ENCODE peak calls at places on chromosomes 1 and 21, in seven cellular contexts. J is left ventricle myocardium inferior, R is HepG2, S is IMR-90, V is thoracic aorta, W is WERI-Rb-1, O is neural progenitor cell. P is an unnamed sample.

GRCh38 chr1:80779278-80779677 is 1021.5 kb upstream of the ADGRL2 start:
- DNase-seq in J (no peak), R (no peak), S (no peak), V (no peak), W (peak; percentile 12), O (peak; percentile 4), P (no peak)

GRCh38 chr21:20016431-20017005 is 981.7 kb upstream of the NCAM2 start:
- DNase-seq in J (no peak), R (no peak), S (no peak), V (no peak), W (no peak), O (peak; percentile 11), P (no peak)

GRCh38 chr21:35984654-35985366 is 75.5 kb downstream of the SETD4 start:
- DNase-seq in J (no peak), R (peak; percentile 58), S (no peak), V (no peak), W (no peak), O (no peak), P (no peak)

GRCh38 chr1:87799451-87799850 is 470.8 kb downstream of the LMO4 start:
- DNase-seq in J (no peak), R (no peak), S (peak; percentile 52), V (no peak), W (no peak), O (no peak), P (no peak)

GRCh38 chr1:93619507-93620168 is 62.0 kb downstream of the BCAR3 start:
- DNase-seq in J (no peak), R (no peak), S (no peak), V (no peak), W (no peak), O (no peak), P (no peak)

GRCh38 chr1:47563206-47563605 is 125.4 kb downstream of the FOXD2 start:
- DNase-seq in J (no peak), R (no peak), S (no peak), V (no peak), W (no peak), O (no peak), P (no peak)

GRCh38 chr1:26999440-26999987 is 6.0 kb downstream of the TRNP1 start:
- DNase-seq in J (peak; percentile 78), R (peak; percentile 77), S (peak; percentile 98), V (peak; percentile 77), W (no peak), O (peak; percentile 85), P (no peak)

GRCh38 chr1:64363116-64363515 is 106.8 kb upstream of the CACHD1 start:
- DNase-seq in J (no peak), R (no peak), S (no peak), V (no peak), W (peak; percentile 73), O (no peak), P (no peak)

GRCh38 chr1:53350853-53351767 is 23.2 kb upstream of the LRP8 start:
- DNase-seq in J (no peak), R (no peak), S (no peak), V (no peak), W (no peak), O (no peak), P (no peak)

GRCh38 chr21:41369105-41369914 is 7.5 kb downstream of the MX2 start:
- DNase-seq in J (peak; percentile 49), R (peak; percentile 40), S (no peak), V (no peak), W (peak; percentile 81), O (peak; percentile 82), P (peak; percentile 14)

GRCh38 chr1:110783292-110783918 is 89.5 kb upstream of the CD53 start:
- DNase-seq in J (no peak), R (peak; percentile 47), S (peak; percentile 50), V (no peak), W (peak; percentile 40), O (peak; percentile 67), P (peak; percentile 58)

GRCh38 chr1:65176071-65176470 is 28.1 kb downstream of the AK4 start:
- DNase-seq in J (no peak), R (no peak), S (no peak), V (no peak), W (no peak), O (no peak), P (no peak)

GRCh38 chr1:172449012-172449584 is 5.2 kb upstream of the PIGC start:
- DNase-seq in J (no peak), R (peak; percentile 92), S (no peak), V (no peak), W (no peak), O (no peak), P (no peak)

GRCh38 chr1:10904396-10905358 is 107.8 kb upstream of the TARDBP start:
- DNase-seq in J (no peak), R (no peak), S (no peak), V (no peak), W (no peak), O (no peak), P (peak; percentile 66)

GRCh38 chr1:66214901-66215300 is 319.1 kb upstream of the SGIP1 start:
- DNase-seq in J (no peak), R (no peak), S (peak; percentile 19), V (no peak), W (no peak), O (no peak), P (peak; percentile 61)

GRCh38 chr1:92854386-92854785 is 22.5 kb downstream of the RPL5 start:
- DNase-seq in J (no peak), R (no peak), S (no peak), V (no peak), W (no peak), O (no peak), P (no peak)

GRCh38 chr1:230212405-230212936 is 145.4 kb downstream of the GALNT2 start:
- DNase-seq in J (no peak), R (no peak), S (no peak), V (no peak), W (no peak), O (no peak), P (no peak)

GRCh38 chr1:58290685-58291372 is 255.7 kb downstream of the OMA1 start:
- DNase-seq in J (no peak), R (no peak), S (peak; percentile 16), V (no peak), W (no peak), O (peak; percentile 81), P (no peak)

GRCh38 chr1:186375152-186375928 is at the start of the genes ODR4 and TPR:
- DNase-seq in J (peak; percentile 98), R (peak; percentile 98), S (peak; percentile 100), V (peak; percentile 92), W (peak; percentile 98), O (peak; percentile 99), P (peak; percentile 91)

GRCh38 chr1:235763962-235764361 is 102.7 kb downstream of the LYST start:
- DNase-seq in J (no peak), R (no peak), S (peak; percentile 19), V (no peak), W (no peak), O (no peak), P (no peak)

GRCh38 chr1:235767795-235768194 is 98.9 kb downstream of the LYST start:
- DNase-seq in J (no peak), R (no peak), S (no peak), V (no peak), W (no peak), O (no peak), P (no peak)

GRCh38 chr1:235766794-235767285 is 99.9 kb downstream of the LYST start:
- DNase-seq in J (no peak), R (no peak), S (no peak), V (no peak), W (no peak), O (no peak), P (no peak)
- H3K36me3 ChIP-seq in J (peaks cover 57% of the 10 kb centered on the region), R (no peaks in the 10 kb centered on the region), S (no peaks in the 10 kb centered on the region), V (peaks cover 9% of the 10 kb centered on the region), W (peaks cover 11% of the 10 kb centered on the region), O (no peaks in the 10 kb centered on the region), P (no peaks in the 10 kb centered on the region)

GRCh38 chr21:38883142-38883541 is 77.4 kb downstream of the ETS2 start:
- DNase-seq in J (no peak), R (no peak), S (no peak), V (no peak), W (no peak), O (no peak), P (no peak)
- H3K9me3 ChIP-seq in J (peaks cover 72% of the 10 kb centered on the region), R (peaks cover 45% of the 10 kb centered on the region), S (peaks cover 12% of the 10 kb centered on the region), V (peaks cover 10% of the 10 kb centered on the region), W (peaks cover 14% of the 10 kb centered on the region), O (peaks cover 4% of the 10 kb centered on the region), P (peaks cover 5% of the 10 kb centered on the region)

GRCh38 chr21:33418686-33419085 is 15.5 kb downstream of the IFNGR2 start:
- DNase-seq in J (peak; percentile 73), R (no peak), S (no peak), V (no peak), W (no peak), O (no peak), P (no peak)

GRCh38 chr21:33414926-33415325 is 11.7 kb downstream of the IFNGR2 start:
- DNase-seq in J (no peak), R (no peak), S (no peak), V (no peak), W (no peak), O (no peak), P (no peak)

GRCh38 chr21:33411949-33412430 is 8.8 kb downstream of the IFNGR2 start:
- DNase-seq in J (no peak), R (peak; percentile 50), S (no peak), V (no peak), W (no peak), O (no peak), P (no peak)

GRCh38 chr21:33412832-33413519 is 9.8 kb downstream of the IFNGR2 start:
- DNase-seq in J (no peak), R (peak; percentile 98), S (no peak), V (no peak), W (no peak), O (no peak), P (no peak)

DNA sequence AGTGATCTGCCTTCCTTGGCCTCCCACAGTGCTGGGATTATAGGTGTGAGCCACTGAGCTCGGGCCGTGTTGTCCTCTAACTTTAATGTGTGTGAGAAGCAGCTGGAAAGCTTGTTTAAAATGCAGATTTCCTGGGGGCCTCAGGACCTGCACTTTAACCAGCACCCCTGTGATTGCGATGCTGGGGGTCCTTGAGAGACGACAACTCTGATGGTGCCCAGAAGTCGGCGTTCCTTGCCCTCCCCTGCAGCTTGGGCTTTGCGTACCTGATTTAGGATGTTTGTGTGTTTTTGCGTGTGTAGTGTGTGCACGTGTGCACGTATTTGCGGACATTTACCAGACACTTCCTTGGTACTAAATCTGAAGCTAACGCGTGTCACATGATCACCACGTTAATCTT is 10.9 kb downstream of the IFNGR2 start:
- DNase-seq in J (no peak), R (no peak), S (no peak), V (no peak), W (no peak), O (no peak), P (no peak)
- H3K36me3 ChIP-seq in J (peaks cover 36% of the 10 kb centered on the region), R (peaks cover 3% of the 10 kb centered on the region), S (peaks cover 28% of the 10 kb centered on the region), V (peaks cover 17% of the 10 kb centered on the region), W (peaks cover 75% of the 10 kb centered on the region), O (no peaks in the 10 kb centered on the region), P (peaks cover 14% of the 10 kb centered on the region)

GRCh38 chr1:4415476-4415875 is 238.9 kb upstream of the AJAP1 start:
- DNase-seq in J (no peak), R (no peak), S (no peak), V (no peak), W (no peak), O (no peak), P (no peak)

GRCh38 chr1:4411862-4412261 is 242.5 kb upstream of the AJAP1 start:
- DNase-seq in J (no peak), R (no peak), S (no peak), V (no peak), W (no peak), O (no peak), P (no peak)

DNA sequence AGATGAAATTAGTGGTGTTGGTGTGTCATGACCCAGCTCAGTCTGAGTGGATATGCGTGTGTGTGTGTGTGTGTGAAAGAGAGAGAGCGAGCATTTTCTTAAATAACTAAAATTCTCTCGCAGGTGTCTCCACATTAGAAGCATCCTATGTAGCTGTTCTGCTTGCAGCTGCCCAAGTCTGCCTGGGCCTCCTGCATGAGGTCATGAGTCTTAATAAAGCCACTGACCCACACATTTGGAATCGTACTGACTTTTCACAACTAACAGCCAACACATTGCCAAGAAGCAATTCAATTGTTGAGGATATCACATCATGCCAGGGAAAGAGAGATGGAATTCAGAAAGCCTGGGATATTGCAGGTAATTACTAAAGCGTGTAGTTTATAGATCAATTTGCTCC is 238.2 kb upstream of the AJAP1 start:
- DNase-seq in J (no peak), R (no peak), S (no peak), V (no peak), W (no peak), O (no peak), P (no peak)
- H3K9me3 ChIP-seq in J (peaks cover 28% of the 10 kb centered on the region), R (peaks cover 11% of the 10 kb centered on the region), S (peaks cover 20% of the 10 kb centered on the region), V (peaks cover 3% of the 10 kb centered on the region), W (peaks cover 4% of the 10 kb centered on the region), O (peaks cover 6% of the 10 kb centered on the region), P (no peaks in the 10 kb centered on the region)

P was measured in CD8-positive, alpha-beta T cell.